ENCODE peak calls at places on chromosome 20, in ten cellular contexts. M is endothelial cell, S is body of pancreas, R is GM06990, A is dorsolateral prefrontal cortex, Y is AG10803, L is mammary epithelial cell, D is MM.1S, X is BJ, F is fibroblast of mammary gland. O is an unnamed sample.

GRCh38 chr20:43528258-43528875 is 20.9 kb downstream of the L3MBTL1 start:
- DNase-seq in X (no peak), A (no peak), Y (no peak), R (no peak), M (no peak), D (no peak), F (no peak), S (no peak), L (no peak), O (no peak)

GRCh38 chr20:17676942-17677341 is 5.1 kb downstream of the RRBP1 start:
- DNase-seq in D (no peak), F (peak), A (no peak), Y (peak), X (no peak), M (no peak), S (no peak), R (no peak), L (no peak), O (no peak)

GRCh38 chr20:47466704-47467459 is 34.8 kb upstream of the NCOA3 start:
- DNase-seq in X (no peak), R (no peak), Y (no peak), S (no peak), L (no peak), M (no peak), A (no peak), F (no peak), D (no peak), O (no peak)

GRCh38 chr20:62493886-62494285 is 18.1 kb upstream of the GATA5 start:
- DNase-seq in S (no peak), R (no peak), D (no peak), Y (no peak), X (no peak), F (no peak), M (no peak), A (no peak), L (no peak), O (no peak)

GRCh38 chr20:56003111-56003800 is 2.1 kb downstream of the CBLN4 start:
- DNase-seq in L (no peak), S (no peak), R (no peak), F (no peak), M (no peak), A (no peak), X (no peak), D (no peak), Y (no peak), O (no peak)

GRCh38 chr20:23362392-23363256 is 642 bp downstream of the GZF1 start:
- DNase-seq in M (peak), L (peak), R (no peak), Y (peak), D (peak), F (no peak), A (peak), S (peak), X (no peak), O (peak)

GRCh38 chr20:17566345-17566744 is 3.5 kb upstream of the DSTN start:
- DNase-seq in D (no peak), Y (no peak), M (no peak), L (no peak), S (no peak), R (no peak), F (no peak), X (no peak), A (no peak), O (no peak)

GRCh38 chr20:53570446-53571276 is 23.0 kb downstream of the ZNF217 start:
- DNase-seq in X (no peak), A (no peak), F (no peak), S (peak), L (no peak), R (no peak), D (no peak), Y (no peak), M (no peak), O (no peak)

GRCh38 chr20:1841554-1842140 is 53.6 kb upstream of the SIRPA start:
- DNase-seq in S (peak), Y (peak), R (no peak), L (peak), F (peak), X (no peak), M (no peak), A (no peak), D (no peak), O (no peak)

GRCh38 chr20:42204261-42204660 is 586.1 kb upstream of the CHD6 start:
- DNase-seq in D (no peak), L (no peak), Y (no peak), X (no peak), A (no peak), F (no peak), M (no peak), S (peak), R (no peak), O (no peak)

GRCh38 chr20:12201289-12201991 is 283.7 kb downstream of the BTBD3 start:
- DNase-seq in Y (peak), R (no peak), D (no peak), M (no peak), A (no peak), F (peak), L (peak), X (no peak), S (no peak), O (no peak)

GRCh38 chr20:50434653-50435396 is 75.4 kb upstream of the PTPN1 start:
- DNase-seq in D (no peak), A (no peak), Y (peak), X (peak), M (no peak), S (no peak), F (peak), L (peak), R (no peak), O (no peak)

GRCh38 chr20:1473821-1474220 is 7.2 kb upstream of the NSFL1C start:
- DNase-seq in F (no peak), D (no peak), A (no peak), S (no peak), L (no peak), M (no peak), X (no peak), Y (no peak), R (no peak), O (no peak)

DNA sequence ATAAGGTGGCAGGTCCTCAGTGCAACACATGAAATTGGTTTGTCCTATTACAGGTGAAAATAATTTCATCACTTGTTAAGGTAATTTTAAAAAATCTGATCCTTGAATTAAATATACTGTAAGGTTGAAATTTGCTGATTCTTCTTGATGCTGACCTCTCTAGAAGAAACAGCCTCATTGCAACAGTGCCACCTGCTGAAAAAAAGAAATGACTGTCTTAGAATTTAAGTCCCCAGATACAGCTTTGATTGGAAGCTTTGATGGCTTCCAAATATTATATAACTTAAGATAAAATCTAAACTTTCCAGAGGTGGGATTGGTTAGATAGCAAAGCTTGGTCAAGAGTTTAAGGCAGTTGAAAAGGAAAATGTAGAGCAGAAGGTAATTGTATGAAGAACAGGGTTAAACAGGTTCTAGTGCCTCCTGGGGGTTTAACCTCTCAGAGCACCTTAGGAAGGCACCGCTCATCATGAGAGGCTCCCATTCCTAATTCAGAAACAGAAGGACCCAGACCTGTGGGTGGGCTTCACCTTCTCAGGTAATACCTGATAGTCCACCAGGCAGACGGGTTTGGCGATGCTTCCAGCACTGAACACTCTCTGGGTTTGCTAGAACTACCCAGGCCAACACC is 401.0 kb downstream of the PAX1 start:
- DNase-seq in L (no peak), M (peak), Y (peak), S (peak), F (peak), R (no peak), A (no peak), D (peak), X (no peak), O (no peak)
- TF ChIP-seq CTCF in L (peak), M (peak), Y (peak), S (peak), F (peak), R (peak), A (peak), D (peak), X (no peak), O (no peak)

GRCh38 chr20:45412653-45413052 is 3.3 kb upstream of the PIGT start:
- DNase-seq in Y (no peak), M (no peak), A (no peak), L (no peak), X (no peak), D (no peak), R (no peak), F (no peak), S (no peak), O (no peak)

GRCh38 chr20:45419188-45420091 is 3.5 kb downstream of the PIGT start:
- DNase-seq in Y (peak), M (no peak), L (peak), A (no peak), R (peak), S (peak), X (peak), D (no peak), F (peak), O (no peak)

GRCh38 chr20:45416917-45417316 is 976 bp downstream of the PIGT start:
- DNase-seq in F (no peak), M (no peak), R (no peak), D (no peak), Y (no peak), L (no peak), A (no peak), S (no peak), X (no peak), O (no peak)

GRCh38 chr20:45413479-45413878 is 2.5 kb upstream of the PIGT start:
- DNase-seq in X (no peak), L (no peak), S (no peak), D (no peak), F (no peak), M (no peak), Y (no peak), R (no peak), A (no peak), O (no peak)

GRCh38 chr20:45415822-45416637 is at the start of gene PIGT:
- DNase-seq in X (no peak), A (peak), D (peak), L (peak), S (peak), R (peak), M (peak), Y (peak), F (peak), O (peak)
- TF ChIP-seq CTCF in X (no peak), A (peak), D (no peak), L (no peak), S (no peak), R (no peak), M (no peak), Y (no peak), F (no peak), O (no peak)

DNA sequence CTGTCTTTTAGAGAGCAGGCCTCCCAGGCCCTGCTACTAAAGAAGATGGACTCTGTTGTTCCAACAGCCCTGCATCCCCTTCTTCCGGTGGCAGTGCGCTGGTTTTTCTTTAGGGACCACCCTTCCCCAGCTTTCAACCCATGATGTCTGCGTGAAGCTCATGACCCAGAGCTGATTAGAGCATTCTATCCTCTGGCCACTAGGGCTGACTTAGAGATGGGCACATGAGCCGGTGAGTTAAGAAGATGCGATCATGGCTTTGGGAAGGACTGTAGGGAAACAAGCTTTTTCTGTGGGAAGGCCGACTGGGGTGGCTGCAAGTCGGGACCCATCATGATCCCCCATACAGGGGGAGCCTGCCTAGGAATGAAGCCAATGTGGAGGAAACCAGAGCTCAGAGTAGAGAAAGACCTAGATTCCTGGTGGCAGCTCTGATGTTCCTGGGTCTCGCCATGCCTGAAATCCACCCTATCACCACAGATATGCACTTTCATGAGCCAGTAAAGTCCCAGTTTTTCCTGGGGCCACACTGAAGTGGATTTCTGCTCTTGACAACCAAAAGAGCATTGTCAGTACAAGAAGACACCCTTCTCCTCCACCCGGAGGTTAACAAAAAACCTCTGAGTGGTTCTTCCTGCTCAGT is 29.1 kb upstream of the STX16 start:
- DNase-seq in X (no peak), F (no peak), S (no peak), L (no peak), D (no peak), A (no peak), R (no peak), Y (no peak), M (no peak), O (no peak)
- TF ChIP-seq CTCF in X (no peak), F (peak), S (no peak), L (peak), D (peak), A (no peak), R (peak), Y (peak), M (no peak), O (no peak)

DNA sequence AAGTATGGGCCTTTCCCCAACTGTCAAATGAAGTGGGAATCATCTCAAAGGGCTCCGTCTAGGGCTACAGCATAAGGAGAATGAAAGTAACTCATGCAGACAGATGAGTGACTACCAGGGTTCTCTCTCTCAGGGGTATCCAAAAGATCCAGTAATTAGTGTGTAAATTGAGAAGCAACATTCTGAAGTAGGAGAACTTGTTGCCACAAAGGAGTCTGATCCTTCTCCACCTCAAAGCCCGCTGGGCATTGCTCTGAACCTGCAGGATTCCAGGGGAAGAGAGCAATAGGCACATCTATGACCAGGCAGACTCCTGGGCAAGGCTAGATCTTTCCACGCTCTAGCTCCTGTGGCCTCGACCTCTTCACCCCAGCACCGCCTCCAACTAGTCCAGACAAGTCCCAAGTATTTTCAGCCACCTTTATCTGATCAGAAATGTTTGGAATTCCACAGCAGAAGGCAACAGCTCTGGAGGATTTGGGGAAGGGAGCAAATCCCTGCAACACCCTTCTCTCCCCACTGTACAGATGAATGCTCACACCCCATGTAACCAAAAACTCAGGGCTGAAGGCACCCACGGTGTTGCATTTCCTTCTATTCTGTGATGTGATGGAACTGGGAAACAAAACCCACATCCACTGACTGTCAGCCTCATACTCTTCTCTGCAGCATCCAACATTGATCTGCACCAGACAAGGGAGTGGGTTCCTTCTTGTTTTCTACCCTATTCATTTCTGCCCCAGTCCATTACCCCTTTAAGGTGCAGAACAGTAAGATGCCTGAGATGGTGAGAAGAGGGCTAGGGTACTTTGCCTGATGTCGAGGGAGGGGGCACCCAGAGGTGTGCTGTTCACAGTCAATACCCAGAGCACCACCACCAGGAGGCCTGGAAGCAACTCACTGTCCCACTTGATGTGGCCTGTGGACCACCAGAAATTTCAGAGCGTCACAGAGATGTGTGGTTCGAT is 41.0 kb downstream of the COX4I2 start:
- DNase-seq in Y (peak), R (no peak), L (peak), A (no peak), D (no peak), F (no peak), S (no peak), X (no peak), M (no peak), O (no peak)
- TF ChIP-seq CTCF in Y (no peak), R (no peak), L (peak), A (no peak), D (no peak), F (no peak), S (peak), X (no peak), M (no peak), O (no peak)

GRCh38 chr20:63980806-63981728 is at the start of gene PRPF6:
- DNase-seq in X (peak), M (peak), D (peak), A (peak), Y (peak), R (peak), L (peak), S (peak), F (peak), O (peak)

GRCh38 chr20:63979221-63979548 is 257 bp downstream of the SAMD10 start:
- DNase-seq in S (no peak), Y (no peak), D (no peak), R (no peak), F (no peak), A (no peak), L (no peak), X (no peak), M (no peak), O (no peak)

GRCh38 chr20:63980317-63980805 is 571 bp upstream of the PRPF6 start:
- DNase-seq in D (no peak), L (peak), Y (no peak), A (no peak), M (no peak), R (no peak), S (no peak), X (no peak), F (peak), O (no peak)

GRCh38 chr20:63978319-63979220 is 872 bp downstream of the SAMD10 start:
- DNase-seq in Y (peak), A (peak), L (peak), R (peak), F (no peak), D (peak), M (peak), X (no peak), S (peak), O (peak)

GRCh38 chr20:63979549-63980316 is at the start of gene SAMD10:
- DNase-seq in D (peak), Y (no peak), L (no peak), X (no peak), M (peak), R (peak), F (no peak), S (peak), A (peak), O (peak)
- TF ChIP-seq CTCF in D (no peak), Y (no peak), L (peak), X (no peak), M (no peak), R (no peak), F (no peak), S (peak), A (no peak), O (no peak)

GRCh38 chr20:38601216-38602184 is at the start of gene ARHGAP40:
- DNase-seq in A (no peak), X (no peak), M (peak), L (peak), S (no peak), F (peak), R (no peak), D (peak), Y (no peak), O (peak)
- TF ChIP-seq CTCF in A (no peak), X (peak), M (no peak), L (peak), S (no peak), F (peak), R (peak), D (peak), Y (peak), O (no peak)

GRCh38 chr20:3068075-3068474 is 3.3 kb upstream of the OXT start:
- DNase-seq in L (no peak), A (no peak), F (no peak), X (no peak), R (no peak), S (no peak), M (no peak), Y (no peak), D (no peak), O (peak)

GRCh38 chr20:3067139-3068009 is 4.0 kb upstream of the OXT start:
- DNase-seq in D (no peak), R (no peak), S (no peak), Y (peak), F (peak), M (no peak), A (no peak), L (no peak), X (no peak), O (peak)

GRCh38 chr20:3071610-3072529 is at the start of gene OXT:
- DNase-seq in X (no peak), D (no peak), Y (no peak), S (no peak), M (no peak), L (no peak), F (no peak), A (no peak), R (no peak), O (peak)

GRCh38 chr20:3071266-3071609 is 182 bp upstream of the OXT start:
- DNase-seq in D (no peak), R (no peak), L (no peak), A (no peak), Y (no peak), S (no peak), F (no peak), M (no peak), X (no peak), O (peak)

DNA sequence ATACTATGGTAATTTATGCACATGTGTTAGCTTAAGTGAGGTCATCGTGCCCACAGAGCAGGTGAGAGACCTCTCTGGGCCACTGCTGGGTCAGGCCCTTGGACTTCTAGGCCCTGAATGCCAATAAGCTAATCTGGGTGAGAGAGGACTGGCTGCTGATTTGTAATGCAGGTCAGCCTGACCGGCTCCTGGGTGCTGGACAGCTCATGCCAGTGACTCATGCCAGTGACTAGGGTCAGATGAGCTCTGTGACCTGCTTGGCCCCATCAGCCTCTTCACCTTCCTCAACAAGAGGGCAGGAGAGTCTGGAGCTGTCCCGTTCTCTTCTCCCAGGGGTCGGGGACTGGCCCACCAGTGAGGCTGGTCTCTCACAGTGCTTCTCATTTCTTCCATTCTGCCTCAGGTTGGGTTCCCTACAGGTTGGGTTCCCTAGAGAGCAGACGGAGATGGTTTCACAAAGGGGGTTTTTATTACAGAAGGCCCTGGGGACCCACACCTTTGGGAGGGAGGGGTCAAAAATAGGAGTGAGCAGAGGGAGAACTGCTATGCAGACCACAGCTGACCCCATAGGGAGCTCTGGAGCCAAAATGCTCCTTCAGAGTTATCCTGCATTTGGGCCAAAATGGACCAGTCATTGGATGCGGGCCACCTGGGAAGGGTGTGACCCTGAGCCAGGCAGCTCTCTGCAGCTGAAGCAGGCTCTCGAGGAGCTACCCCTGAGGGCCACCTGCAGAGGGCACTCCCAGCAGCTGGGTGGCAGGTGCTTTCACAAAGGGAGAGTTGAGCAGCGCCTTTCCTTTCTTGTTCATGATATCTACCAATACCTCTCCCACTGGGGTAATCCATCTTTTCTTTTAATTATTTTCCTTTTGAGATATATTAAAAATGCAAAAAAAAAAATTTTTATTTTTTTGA is 2.2 kb upstream of the OXT start:
- DNase-seq in X (no peak), M (no peak), F (peak), Y (peak), S (no peak), L (no peak), D (peak), A (no peak), R (no peak), O (peak)
- TF ChIP-seq CTCF in X (no peak), M (no peak), F (no peak), Y (no peak), S (no peak), L (no peak), D (peak), A (no peak), R (peak), O (peak)

O was measured in GM20000.